ENCODE peak calls at places on chromosome 13, in five cellular contexts. F is IMR-90, T is HCT116, R is GM12878, P is K562. G is an unnamed sample.

GRCh38 chr13:46656786-46657185 is 103.8 kb downstream of the LRCH1 start:
- ATAC-seq in F (no peak), T (no peak), R (peak), P (no peak), G (no peak)

GRCh38 chr13:113552786-113553540 is 31.6 kb upstream of the TFDP1 start:
- ATAC-seq in F (no peak), T (no peak), R (no peak), P (no peak), G (no peak)

GRCh38 chr13:100434010-100434763 is 154.4 kb downstream of the GGACT start:
- ATAC-seq in F (peak), T (peak), R (peak), P (no peak), G (no peak)

GRCh38 chr13:110965038-110965754 is 50.3 kb upstream of the ANKRD10 start:
- ATAC-seq in F (no peak), T (peak), R (peak), P (peak), G (no peak)

GRCh38 chr13:94419304-94419943 is 60.1 kb downstream of the DCT start:
- ATAC-seq in F (peak), T (no peak), R (peak), P (no peak), G (no peak)

GRCh38 chr13:26872444-26873173 is 112.0 kb upstream of the GPR12 start:
- ATAC-seq in F (peak), T (peak), R (peak), P (peak), G (no peak)

GRCh38 chr13:43978688-43979087 is 99.0 kb downstream of the LACC1 start:
- ATAC-seq in F (no peak), T (no peak), R (no peak), P (no peak), G (no peak)

GRCh38 chr13:99218969-99219368 is 18.3 kb downstream of the UBAC2 start:
- ATAC-seq in F (no peak), T (no peak), R (peak), P (peak), G (no peak)

GRCh38 chr13:41543664-41544300 is 86.4 kb downstream of the RGCC start:
- ATAC-seq in F (no peak), T (no peak), R (no peak), P (no peak), G (no peak)

GRCh38 chr13:43110036-43110435 is 86.7 kb downstream of the DNAJC15 start:
- ATAC-seq in F (no peak), T (no peak), R (no peak), P (no peak), G (no peak)

GRCh38 chr13:111131610-111132009 is 16.5 kb downstream of the ARHGEF7 start:
- ATAC-seq in F (no peak), T (no peak), R (no peak), P (no peak), G (no peak)

GRCh38 chr13:33328691-33329090 is 43.1 kb upstream of the STARD13 start:
- ATAC-seq in F (no peak), T (no peak), R (no peak), P (no peak), G (no peak)

GRCh38 chr13:61685683-61686013 is 270.0 kb upstream of the PCDH20 start:
- ATAC-seq in F (no peak), T (peak), R (peak), P (no peak), G (no peak)

GRCh38 chr13:111384441-111385181 is 64.2 kb downstream of the TEX29 start:
- ATAC-seq in F (no peak), T (no peak), R (no peak), P (no peak), G (no peak)

GRCh38 chr13:73045036-73045435 is 13.8 kb upstream of the KLF5 start:
- ATAC-seq in F (no peak), T (no peak), R (no peak), P (no peak), G (no peak)
- TF ChIP-seq POLR2A in F (no peak), T (no peak), R (no peak), P (no peak), G (no peak)

GRCh38 chr13:28429685-28430290 is 65.1 kb downstream of the FLT1 start:
- ATAC-seq in F (peak), T (no peak), R (peak), P (no peak), G (no peak)
- TF ChIP-seq POLR2A in F (no peak), T (no peak), R (no peak), P (no peak), G (no peak)

DNA sequence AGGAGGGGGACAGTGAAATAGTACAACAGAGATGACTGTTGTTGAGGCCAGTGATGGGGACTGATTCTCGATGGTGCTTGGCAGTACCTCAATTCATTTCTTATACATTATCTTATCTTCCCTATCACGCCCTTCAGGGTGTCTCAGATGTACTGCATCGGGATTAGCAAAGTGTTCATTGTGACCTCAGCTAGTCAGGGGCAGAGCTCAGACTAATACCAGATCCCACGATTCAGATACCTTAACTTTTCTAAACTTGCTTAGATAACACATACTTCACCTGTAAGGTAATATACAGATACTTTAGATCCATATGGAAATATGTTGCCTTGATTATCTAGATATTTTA is 720.6 kb downstream of the EFNB2 start:
- ATAC-seq in F (no peak), T (no peak), R (no peak), P (no peak), G (no peak)
- TF ChIP-seq POLR2A in F (no peak), T (no peak), R (no peak), P (no peak), G (no peak)

GRCh38 chr13:45417790-45418534 is at the start of gene SLC25A30:
- ATAC-seq in F (peak), T (peak), R (peak), P (peak), G (peak)
- TF ChIP-seq POLR2A in F (peak), T (peak), R (peak), P (peak), G (peak)

GRCh38 chr13:79604752-79605151 is 123.8 kb downstream of the NDFIP2 start:
- ATAC-seq in F (no peak), T (no peak), R (peak), P (no peak), G (no peak)
- TF ChIP-seq POLR2A in F (no peak), T (no peak), R (no peak), P (no peak), G (no peak)

DNA sequence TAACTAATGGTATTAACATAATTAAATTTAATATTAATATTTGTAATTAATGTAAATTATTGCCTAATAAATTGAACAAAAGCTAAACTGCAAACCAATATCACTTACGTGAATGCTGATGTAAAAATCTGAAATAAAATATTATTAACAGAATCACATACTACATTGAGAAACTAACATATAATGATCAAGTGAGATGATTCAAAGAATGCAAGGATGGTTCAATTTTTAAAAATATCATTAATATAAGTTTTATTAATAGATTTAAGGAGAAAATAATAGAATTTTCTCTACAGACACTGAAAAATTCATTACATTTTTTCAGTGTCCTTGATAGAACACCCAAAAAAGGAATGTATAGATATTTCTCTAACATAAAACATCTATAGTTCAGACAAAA is 23.5 kb upstream of the EBPL start:
- ATAC-seq in F (no peak), T (no peak), R (no peak), P (no peak), G (no peak)
- TF ChIP-seq POLR2A in F (no peak), T (no peak), R (no peak), P (no peak), G (no peak)

G was measured in gastroesophageal sphincter.